ENCODE peak calls at places on chromosomes 11 and 22, in six cellular contexts. One of them, this sample, is unnamed.

GRCh38 chr11:132685174-132685611 is 847.1 kb downstream of the OPCML start:
- DNase-seq in hepatocyte: no peak
- DNase-seq in IMR-90: peak; percentile 62
- DNase-seq in uterus: no peak
- DNase-seq in BE2C: no peak
- DNase-seq in neural progenitor cell: no peak
- DNase-seq in this sample: no peak

GRCh38 chr11:129596361-129596760 is 219.3 kb upstream of the TMEM45B start:
- DNase-seq in hepatocyte: no peak
- DNase-seq in IMR-90: no peak
- DNase-seq in uterus: no peak
- DNase-seq in BE2C: no peak
- DNase-seq in neural progenitor cell: no peak
- DNase-seq in this sample: no peak

GRCh38 chr11:2530131-2530854 is 85.5 kb downstream of the KCNQ1 start:
- DNase-seq in hepatocyte: no peak
- DNase-seq in IMR-90: no peak
- DNase-seq in uterus: no peak
- DNase-seq in BE2C: peak; percentile 0
- DNase-seq in neural progenitor cell: no peak
- DNase-seq in this sample: no peak

GRCh38 chr11:40338062-40338461 is 1121.4 kb downstream of the LRRC4C start:
- DNase-seq in hepatocyte: no peak
- DNase-seq in IMR-90: no peak
- DNase-seq in uterus: no peak
- DNase-seq in BE2C: no peak
- DNase-seq in neural progenitor cell: no peak
- DNase-seq in this sample: no peak

GRCh38 chr22:50595189-50595588 is 5.4 kb upstream of the MAPK8IP2 start:
- DNase-seq in hepatocyte: no peak
- DNase-seq in IMR-90: no peak
- DNase-seq in uterus: no peak
- DNase-seq in BE2C: no peak
- DNase-seq in neural progenitor cell: no peak
- DNase-seq in this sample: no peak

GRCh38 chr11:110856340-110856739 is 144.1 kb upstream of the ARHGAP20 start:
- DNase-seq in hepatocyte: no peak
- DNase-seq in IMR-90: no peak
- DNase-seq in uterus: no peak
- DNase-seq in BE2C: no peak
- DNase-seq in neural progenitor cell: no peak
- DNase-seq in this sample: no peak

GRCh38 chr11:94794287-94795168 is 26.4 kb downstream of the AMOTL1 start:
- DNase-seq in hepatocyte: no peak
- DNase-seq in IMR-90: peak; percentile 99
- DNase-seq in uterus: peak; percentile 47
- DNase-seq in BE2C: peak; percentile 43
- DNase-seq in neural progenitor cell: no peak
- DNase-seq in this sample: no peak

GRCh38 chr11:68258363-68258765 is 13.4 kb downstream of the C11orf24 start:
- DNase-seq in hepatocyte: no peak
- DNase-seq in IMR-90: no peak
- DNase-seq in uterus: no peak
- DNase-seq in BE2C: no peak
- DNase-seq in neural progenitor cell: no peak
- DNase-seq in this sample: no peak

GRCh38 chr11:85748455-85748891 is 62.5 kb downstream of the SYTL2 start:
- DNase-seq in hepatocyte: no peak
- DNase-seq in IMR-90: peak; percentile 45
- DNase-seq in uterus: no peak
- DNase-seq in BE2C: no peak
- DNase-seq in neural progenitor cell: no peak
- DNase-seq in this sample: no peak

GRCh38 chr11:3135491-3136440 is 29.3 kb downstream of the OSBPL5 start:
- DNase-seq in hepatocyte: no peak
- DNase-seq in IMR-90: no peak
- DNase-seq in uterus: peak; percentile 11
- DNase-seq in BE2C: peak; percentile 6
- DNase-seq in neural progenitor cell: peak; percentile 77
- DNase-seq in this sample: no peak

GRCh38 chr11:7696424-7696823 is 9.9 kb downstream of the OVCH2 start:
- DNase-seq in hepatocyte: no peak
- DNase-seq in IMR-90: no peak
- DNase-seq in uterus: no peak
- DNase-seq in BE2C: no peak
- DNase-seq in neural progenitor cell: no peak
- DNase-seq in this sample: no peak

GRCh38 chr11:26904114-26904513 is 89.8 kb upstream of the FIBIN start:
- DNase-seq in hepatocyte: no peak
- DNase-seq in IMR-90: no peak
- DNase-seq in uterus: no peak
- DNase-seq in BE2C: no peak
- DNase-seq in neural progenitor cell: peak; percentile 28
- DNase-seq in this sample: no peak

GRCh38 chr22:45194686-45195085 is 31.0 kb downstream of the NUP50 start:
- DNase-seq in hepatocyte: no peak
- DNase-seq in IMR-90: no peak
- DNase-seq in uterus: no peak
- DNase-seq in BE2C: no peak
- DNase-seq in neural progenitor cell: no peak
- DNase-seq in this sample: no peak

GRCh38 chr11:103016031-103016430 is 60.5 kb upstream of the MMP13 start:
- DNase-seq in hepatocyte: no peak
- DNase-seq in IMR-90: no peak
- DNase-seq in uterus: no peak
- DNase-seq in BE2C: no peak
- DNase-seq in neural progenitor cell: no peak
- DNase-seq in this sample: no peak

GRCh38 chr11:2867142-2867541 is 18.4 kb downstream of the CDKN1C start:
- DNase-seq in hepatocyte: no peak
- DNase-seq in IMR-90: no peak
- DNase-seq in uterus: no peak
- DNase-seq in BE2C: no peak
- DNase-seq in neural progenitor cell: no peak
- DNase-seq in this sample: no peak

GRCh38 chr22:41181349-41182241 is 23.5 kb upstream of the L3MBTL2 start:
- DNase-seq in hepatocyte: no peak
- DNase-seq in IMR-90: peak; percentile 66
- DNase-seq in uterus: no peak
- DNase-seq in BE2C: no peak
- DNase-seq in neural progenitor cell: no peak
- DNase-seq in this sample: peak; percentile 14

GRCh38 chr22:42343136-42343484 is 72.7 kb upstream of the TCF20 start:
- DNase-seq in hepatocyte: peak; percentile 42
- DNase-seq in IMR-90: no peak
- DNase-seq in uterus: no peak
- DNase-seq in BE2C: peak; percentile 43
- DNase-seq in neural progenitor cell: no peak
- DNase-seq in this sample: no peak

GRCh38 chr11:35343033-35343598 is 76.2 kb downstream of the SLC1A2 start:
- DNase-seq in hepatocyte: no peak
- DNase-seq in IMR-90: no peak
- DNase-seq in uterus: no peak
- DNase-seq in BE2C: no peak
- DNase-seq in neural progenitor cell: no peak
- DNase-seq in this sample: no peak

GRCh38 chr22:40606306-40606705 is 30.2 kb downstream of the MRTFA start:
- DNase-seq in hepatocyte: no peak
- DNase-seq in IMR-90: no peak
- DNase-seq in uterus: no peak
- DNase-seq in BE2C: no peak
- DNase-seq in neural progenitor cell: no peak
- DNase-seq in this sample: no peak

GRCh38 chr11:76610871-76611475 is 59.6 kb downstream of the LRRC32 start:
- DNase-seq in hepatocyte: no peak
- DNase-seq in IMR-90: no peak
- DNase-seq in uterus: no peak
- DNase-seq in BE2C: peak; percentile 78
- DNase-seq in neural progenitor cell: no peak
- DNase-seq in this sample: no peak

GRCh38 chr22:19480173-19480568 is 451 bp downstream of the CDC45 start:
- DNase-seq in hepatocyte: no peak
- DNase-seq in IMR-90: no peak
- DNase-seq in uterus: no peak
- DNase-seq in BE2C: peak; percentile 24
- DNase-seq in neural progenitor cell: no peak
- DNase-seq in this sample: no peak

GRCh38 chr11:132125855-132126841 is 755.7 kb downstream of the NTM start:
- DNase-seq in hepatocyte: no peak
- DNase-seq in IMR-90: peak; percentile 26
- DNase-seq in uterus: no peak
- DNase-seq in BE2C: no peak
- DNase-seq in neural progenitor cell: peak; percentile 52
- DNase-seq in this sample: no peak

GRCh38 chr11:112526699-112527410 is 266.2 kb upstream of the PLET1 start:
- DNase-seq in hepatocyte: peak; percentile 25
- DNase-seq in IMR-90: no peak
- DNase-seq in uterus: no peak
- DNase-seq in BE2C: no peak
- DNase-seq in neural progenitor cell: no peak
- DNase-seq in this sample: no peak

GRCh38 chr22:44365196-44365802 is 52.5 kb upstream of the SHISAL1 start:
- DNase-seq in hepatocyte: no peak
- DNase-seq in IMR-90: no peak
- DNase-seq in uterus: peak; percentile 12
- DNase-seq in BE2C: peak; percentile 11
- DNase-seq in neural progenitor cell: no peak
- DNase-seq in this sample: no peak

GRCh38 chr11:68882391-68882790 is 21.2 kb downstream of the MRPL21 start:
- DNase-seq in hepatocyte: no peak
- DNase-seq in IMR-90: no peak
- DNase-seq in uterus: no peak
- DNase-seq in BE2C: no peak
- DNase-seq in neural progenitor cell: no peak
- DNase-seq in this sample: no peak

DNA sequence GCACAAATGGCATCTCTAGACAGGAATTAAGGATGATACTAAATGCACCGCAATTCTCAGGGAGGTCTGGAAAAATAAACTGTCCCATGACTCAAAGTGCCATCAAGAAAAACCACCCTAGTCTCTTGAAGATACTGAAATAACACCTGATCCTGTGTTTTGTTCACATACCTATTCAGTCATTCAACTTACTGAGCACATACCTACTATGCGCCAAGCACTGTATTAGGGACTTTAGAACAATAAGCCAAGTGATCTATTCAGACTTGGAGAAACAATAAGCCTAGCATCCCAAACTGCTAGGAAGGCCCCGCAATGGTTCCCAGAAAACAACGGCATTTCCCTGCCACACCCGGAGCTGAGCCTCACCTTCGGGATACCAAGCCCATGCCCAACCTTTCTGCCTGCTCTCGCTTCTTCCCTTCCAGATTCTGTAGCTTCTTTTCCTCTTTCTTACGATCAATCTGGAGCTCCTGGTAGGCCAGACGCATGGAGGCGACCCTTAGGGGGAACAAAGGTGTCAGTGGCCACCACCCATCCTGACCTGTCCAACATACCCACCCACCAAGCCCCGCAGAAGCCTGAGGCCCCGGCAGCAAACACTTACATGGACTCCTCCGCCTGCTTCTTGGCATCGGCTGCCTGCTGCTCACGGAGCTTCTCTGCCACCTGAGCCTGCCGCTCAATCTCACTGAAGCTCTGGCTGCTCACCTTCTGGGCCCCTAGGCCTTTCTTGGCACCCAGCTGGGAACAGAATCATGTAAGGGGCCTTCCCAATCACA is 5.4 kb downstream of the ARFGAP2 start:
- DNase-seq in hepatocyte: no peak
- DNase-seq in IMR-90: no peak
- DNase-seq in uterus: no peak
- DNase-seq in BE2C: no peak
- DNase-seq in neural progenitor cell: no peak
- DNase-seq in this sample: no peak
- H3K9me3 ChIP-seq in hepatocyte: no peaks in the 10 kb centered on the region
- H3K9me3 ChIP-seq in IMR-90: no peaks in the 10 kb centered on the region
- H3K9me3 ChIP-seq in uterus: no peaks in the 10 kb centered on the region
- H3K9me3 ChIP-seq in BE2C: no peaks in the 10 kb centered on the region
- H3K9me3 ChIP-seq in neural progenitor cell: no peaks in the 10 kb centered on the region
- H3K9me3 ChIP-seq in this sample: no peaks in the 10 kb centered on the region

GRCh38 chr22:47839586-47840245 is 1077.3 kb downstream of the TBC1D22A start:
- DNase-seq in hepatocyte: no peak
- DNase-seq in IMR-90: no peak
- DNase-seq in uterus: no peak
- DNase-seq in BE2C: no peak
- DNase-seq in neural progenitor cell: no peak
- DNase-seq in this sample: no peak
- H3K4me3 ChIP-seq in hepatocyte: no peak overlapping the region
- H3K4me3 ChIP-seq in IMR-90: no peak overlapping the region
- H3K4me3 ChIP-seq in uterus: no peak overlapping the region
- H3K4me3 ChIP-seq in BE2C: no peak overlapping the region
- H3K4me3 ChIP-seq in neural progenitor cell: no peak overlapping the region
- H3K4me3 ChIP-seq in this sample: no peak overlapping the region

DNA sequence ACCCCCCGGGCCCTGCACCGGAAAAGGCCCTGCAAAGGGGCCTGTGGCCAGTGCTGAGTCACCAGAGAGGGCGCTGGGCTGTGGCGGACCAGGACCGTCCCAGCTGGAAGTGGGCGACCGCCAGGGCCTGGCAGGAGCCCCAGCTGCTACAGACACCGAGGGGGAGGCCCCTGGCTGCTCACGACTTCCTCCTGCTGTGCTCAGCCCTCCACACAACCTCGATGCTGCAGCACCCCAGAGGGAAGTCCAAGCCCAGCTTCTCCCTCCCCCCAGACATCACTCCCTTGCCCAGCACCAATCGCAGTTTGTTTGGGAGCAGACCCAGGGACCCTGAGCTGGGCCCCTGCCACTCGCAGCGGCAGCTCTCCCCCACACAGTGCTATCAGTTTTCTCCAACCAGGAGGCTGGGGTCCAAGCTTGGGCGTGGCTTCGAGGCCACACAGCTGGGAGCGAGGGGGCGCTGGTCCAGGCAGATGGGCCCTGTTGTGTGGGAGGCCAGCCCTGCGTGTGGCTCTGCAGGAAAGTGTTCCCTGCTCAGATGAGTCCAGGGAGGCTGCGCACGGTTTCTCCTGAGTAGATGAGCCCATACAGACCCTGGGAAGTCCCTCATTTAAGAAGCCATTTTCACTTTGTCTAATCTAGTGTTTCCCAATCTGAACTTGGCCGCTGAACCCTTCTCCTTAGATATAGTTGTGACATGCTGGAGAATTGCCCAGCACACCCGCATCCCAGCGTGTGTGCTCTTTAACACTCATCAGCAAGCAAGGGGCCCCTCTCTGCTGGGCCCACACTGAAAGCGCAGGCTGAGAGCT is 5.6 kb upstream of the SH3BP1 start:
- DNase-seq in hepatocyte: peak; percentile 89
- DNase-seq in IMR-90: peak; percentile 92
- DNase-seq in uterus: peak; percentile 90
- DNase-seq in BE2C: peak; percentile 95
- DNase-seq in neural progenitor cell: peak; percentile 82
- DNase-seq in this sample: no peak
- TF ChIP-seq CTCF in hepatocyte: peak; percentile 26
- TF ChIP-seq CTCF in IMR-90: peak; percentile 28
- TF ChIP-seq CTCF in uterus: peak; percentile 29
- TF ChIP-seq CTCF in BE2C: peak; percentile 51
- TF ChIP-seq CTCF in neural progenitor cell: peak; percentile 27
- TF ChIP-seq CTCF in this sample: no peak

DNA sequence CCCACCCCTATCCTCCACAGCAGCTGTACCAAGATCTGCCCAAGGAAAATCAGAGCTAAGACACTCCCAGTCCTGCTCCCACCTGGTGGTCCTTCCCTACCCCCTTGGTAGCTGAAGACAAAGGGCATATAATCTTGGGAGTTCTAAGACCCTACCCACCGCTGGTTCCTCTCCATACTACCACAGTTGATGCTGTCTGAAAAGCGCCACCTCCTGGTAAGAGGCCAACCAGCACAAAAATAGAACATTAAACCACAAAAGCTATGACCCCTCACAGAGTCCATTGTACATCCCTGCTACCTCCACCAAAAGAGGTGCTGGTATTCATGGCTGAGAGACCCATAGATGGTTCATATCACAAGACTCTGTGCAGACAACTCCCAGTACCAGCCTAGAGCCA is 161.5 kb upstream of the ARHGAP42 start:
- DNase-seq in hepatocyte: no peak
- DNase-seq in IMR-90: no peak
- DNase-seq in uterus: no peak
- DNase-seq in BE2C: peak; percentile 15
- DNase-seq in neural progenitor cell: peak; percentile 35
- DNase-seq in this sample: peak; percentile 35
- H3K9me3 ChIP-seq in hepatocyte: no peaks in the 10 kb centered on the region
- H3K9me3 ChIP-seq in IMR-90: peaks cover 4% of the 10 kb centered on the region
- H3K9me3 ChIP-seq in uterus: peaks cover 9% of the 10 kb centered on the region
- H3K9me3 ChIP-seq in BE2C: no peaks in the 10 kb centered on the region
- H3K9me3 ChIP-seq in neural progenitor cell: peaks cover 11% of the 10 kb centered on the region
- H3K9me3 ChIP-seq in this sample: peaks cover 9% of the 10 kb centered on the region